ENCODE peak calls at places on chromosomes 11 and 22, in four cellular contexts. O is H1, S is A549, I is HepG2. R is an unnamed sample.

GRCh38 chr11:35629914-35630313 is 11.7 kb downstream of the FJX1 start:
- DNase-seq in O (no peak), S (peak; percentile 59), I (peak; percentile 37), R (no peak)

GRCh38 chr11:128763224-128763623 is 69.4 kb downstream of the FLI1 start:
- DNase-seq in O (no peak), S (no peak), I (no peak), R (no peak)

GRCh38 chr11:17730608-17731462 is 3.7 kb upstream of the KCNC1 start:
- DNase-seq in O (peak; percentile 58), S (peak; percentile 91), I (peak; percentile 64), R (peak; percentile 80)

GRCh38 chr22:38742176-38742942 is 13.4 kb downstream of the SUN2 start:
- DNase-seq in O (no peak), S (no peak), I (no peak), R (no peak)

GRCh38 chr11:20261526-20261925 is 101.3 kb upstream of the DBX1 start:
- DNase-seq in O (no peak), S (no peak), I (no peak), R (no peak)

GRCh38 chr11:117419915-117420485 is 92.3 kb downstream of the CEP164 start:
- DNase-seq in O (no peak), S (no peak), I (no peak), R (no peak)

GRCh38 chr11:20154381-20154780 is 5.9 kb downstream of the DBX1 start:
- DNase-seq in O (no peak), S (no peak), I (no peak), R (no peak)

GRCh38 chr11:2564588-2565440 is 120.0 kb downstream of the KCNQ1 start:
- DNase-seq in O (no peak), S (no peak), I (no peak), R (no peak)

GRCh38 chr11:124194696-124195418 is 11.7 kb downstream of the OR10D3 start:
- DNase-seq in O (no peak), S (peak; percentile 18), I (peak; percentile 50), R (peak; percentile 48)

GRCh38 chr11:118771481-118772278 is 19.3 kb downstream of the DDX6 start:
- DNase-seq in O (no peak), S (no peak), I (no peak), R (no peak)

GRCh38 chr11:88414981-88415391 is 77.5 kb upstream of the CTSC start:
- DNase-seq in O (no peak), S (no peak), I (no peak), R (no peak)

GRCh38 chr11:13104619-13105236 is 95.6 kb downstream of the RASSF10 start:
- DNase-seq in O (no peak), S (no peak), I (peak; percentile 13), R (no peak)

GRCh38 chr22:39732625-39733024 is 160.9 kb downstream of the ENTHD1 start:
- DNase-seq in O (no peak), S (no peak), I (no peak), R (no peak)

GRCh38 chr11:60899021-60899936 is 7.1 kb downstream of the PRPF19 start:
- DNase-seq in O (no peak), S (peak; percentile 76), I (peak; percentile 56), R (peak; percentile 74)

GRCh38 chr11:131668867-131669780 is 298.7 kb downstream of the NTM start:
- DNase-seq in O (no peak), S (peak; percentile 49), I (peak; percentile 17), R (peak; percentile 67)

GRCh38 chr11:86108890-86109638 is 40.2 kb upstream of the PICALM start:
- DNase-seq in O (no peak), S (no peak), I (no peak), R (no peak)
- TF ChIP-seq CHD2 in O (no peak), S (no peak), I (no peak), R (peak; percentile 90)

DNA sequence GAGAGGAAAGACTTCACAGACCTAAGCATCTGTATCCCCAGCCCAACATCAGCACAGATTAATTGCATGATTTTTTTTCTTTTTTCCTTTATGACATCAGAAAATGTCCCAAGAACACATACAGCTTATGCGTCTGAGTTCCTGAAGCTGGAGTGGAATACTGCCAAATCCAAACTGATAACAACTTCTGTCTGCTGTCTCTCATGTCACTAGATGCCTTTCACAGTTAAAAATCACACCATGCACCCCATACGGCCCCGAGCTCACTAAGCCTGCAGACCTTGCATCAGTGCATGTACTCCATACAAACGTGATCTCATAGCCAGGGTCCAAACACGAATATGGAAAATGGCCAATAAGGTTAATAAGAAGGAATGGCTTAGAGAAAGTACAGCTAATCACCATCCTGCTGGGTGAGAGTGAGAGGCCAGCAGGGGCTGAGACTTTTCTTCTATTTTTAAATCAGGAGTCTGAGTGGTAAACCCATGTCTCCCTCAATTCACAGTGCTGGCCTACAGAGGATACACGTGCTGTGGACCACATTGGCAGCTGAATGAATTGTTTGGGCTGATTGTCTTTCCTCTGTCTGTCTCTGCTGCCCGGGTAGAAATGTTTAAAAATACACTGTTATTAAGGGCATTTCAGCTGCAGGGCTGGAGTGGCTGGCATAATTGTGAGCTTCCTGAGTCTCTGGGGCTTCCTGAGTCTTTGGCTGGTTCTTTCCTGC is 350.6 kb upstream of the RAG2 start:
- DNase-seq in O (no peak), S (no peak), I (no peak), R (no peak)
- TF ChIP-seq CHD2 in O (no peak), S (no peak), I (no peak), R (no peak)

GRCh38 chr11:83057721-83058120 is 14.0 kb downstream of the RAB30 start:
- DNase-seq in O (no peak), S (no peak), I (no peak), R (no peak)

GRCh38 chr11:83054904-83055380 is 16.8 kb downstream of the RAB30 start:
- DNase-seq in O (no peak), S (no peak), I (peak; percentile 24), R (no peak)

GRCh38 chr11:83051760-83052671 is 19.7 kb downstream of the RAB30 start:
- DNase-seq in O (no peak), S (no peak), I (no peak), R (no peak)

GRCh38 chr11:83056204-83056603 is 15.5 kb downstream of the RAB30 start:
- DNase-seq in O (no peak), S (no peak), I (no peak), R (no peak)

DNA sequence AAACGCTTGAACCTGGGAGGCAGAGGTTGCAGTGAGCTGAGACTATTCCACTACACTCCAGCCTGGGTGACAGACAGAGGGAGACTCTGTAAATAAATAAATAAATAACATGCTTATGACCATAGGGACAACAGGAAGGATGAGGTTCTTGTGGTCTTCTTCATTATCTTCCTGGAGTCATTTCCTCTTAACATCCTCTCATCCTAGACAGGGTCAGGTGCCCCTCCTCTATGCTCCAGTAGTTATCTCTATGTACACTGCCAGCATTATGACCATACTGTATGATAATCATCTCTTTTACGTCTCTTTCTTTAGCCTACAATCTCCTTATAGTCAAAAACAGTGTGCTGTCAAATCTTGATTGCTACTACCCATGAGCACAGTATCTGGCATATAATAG is 17.7 kb downstream of the RAB30 start:
- DNase-seq in O (no peak), S (no peak), I (no peak), R (no peak)
- TF ChIP-seq CHD2 in O (no peak), S (no peak), I (no peak), R (no peak)

GRCh38 chr11:33317662-33318061 is 60.5 kb downstream of the HIPK3 start:
- DNase-seq in O (no peak), S (no peak), I (no peak), R (no peak)

GRCh38 chr11:33320814-33321330 is 63.7 kb downstream of the HIPK3 start:
- DNase-seq in O (no peak), S (no peak), I (no peak), R (peak; percentile 56)

GRCh38 chr11:33321483-33321882 is 64.3 kb downstream of the HIPK3 start:
- DNase-seq in O (no peak), S (no peak), I (no peak), R (no peak)

GRCh38 chr11:33323421-33323820 is 66.2 kb downstream of the HIPK3 start:
- DNase-seq in O (no peak), S (no peak), I (no peak), R (no peak)

DNA sequence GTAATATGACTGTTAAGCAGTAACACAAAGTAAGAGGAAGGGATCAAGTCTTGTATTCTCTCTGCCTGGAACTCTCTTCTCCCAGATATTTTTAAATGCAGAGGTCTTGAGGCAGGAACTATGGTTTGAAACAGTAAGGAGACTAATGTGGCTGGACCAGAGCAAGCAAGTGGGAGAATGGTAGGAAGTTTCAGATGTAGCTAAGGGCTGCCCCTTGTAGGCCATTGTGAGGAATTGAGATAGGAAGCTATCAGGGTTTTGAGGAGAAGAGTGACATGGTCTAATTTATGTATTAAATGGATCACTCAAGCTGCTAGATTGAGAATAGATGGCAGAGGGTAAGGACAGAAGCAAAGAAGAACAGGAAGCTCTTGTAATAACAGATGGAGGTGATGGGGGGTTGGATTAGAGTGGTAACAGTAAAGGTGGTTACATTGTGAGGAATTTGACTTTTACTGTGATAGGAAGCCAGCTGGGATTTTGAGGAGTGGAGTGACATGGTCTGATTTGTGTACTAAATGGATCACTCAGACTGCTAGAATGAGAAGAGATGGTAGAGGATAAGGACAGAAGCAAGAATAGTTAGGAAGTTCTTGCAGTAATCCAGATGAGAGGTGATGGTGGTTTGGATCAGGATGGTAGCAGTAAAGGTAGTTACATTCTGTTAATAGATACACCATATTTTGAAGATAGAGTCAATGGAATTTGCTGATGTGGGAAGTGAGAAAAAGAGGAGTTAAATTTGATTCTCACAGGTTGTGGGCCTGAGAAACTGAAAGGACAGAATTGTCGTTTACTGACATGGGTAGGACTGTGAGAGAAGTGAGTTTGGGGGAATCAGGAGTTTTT is 63.0 kb downstream of the HIPK3 start:
- DNase-seq in O (no peak), S (no peak), I (no peak), R (peak; percentile 30)
- TF ChIP-seq CHD2 in O (no peak), S (no peak), I (no peak), R (no peak)